ENCODE peak calls at places on chromosomes 6 and 20, in eight cellular contexts. L, U, V, G, W, T, S and K are unnamed samples.

GRCh38 chr6:129621252-129621651 is 88.7 kb downstream of the ARHGAP18 start:
- DNase-seq in L (no peak), U (no peak), V (peak; percentile 16), G (no peak), W (peak; percentile 54), T (peak; percentile 34), S (peak; percentile 11), K (no peak)

GRCh38 chr6:28864321-28864923 is 59.4 kb downstream of the TRIM27 start:
- DNase-seq in L (no peak), U (no peak), V (no peak), G (peak; percentile 1), W (no peak), T (no peak), S (no peak), K (no peak)

GRCh38 chr6:68054776-68055175 is 580.3 kb upstream of the ADGRB3 start:
- DNase-seq in L (peak; percentile 40), U (peak; percentile 20), V (no peak), G (no peak), W (no peak), T (no peak), S (no peak), K (no peak)

GRCh38 chr6:137307163-137307851 is 88.1 kb upstream of the IFNGR1 start:
- DNase-seq in L (no peak), U (no peak), V (peak; percentile 10), G (no peak), W (no peak), T (no peak), S (no peak), K (no peak)

GRCh38 chr20:17023811-17024210 is 203.0 kb upstream of the PCSK2 start:
- DNase-seq in L (no peak), U (no peak), V (no peak), G (no peak), W (no peak), T (no peak), S (no peak), K (peak; percentile 27)

GRCh38 chr6:108961985-108962384 is 113.8 kb downstream of the ARMC2 start:
- DNase-seq in L (peak; percentile 75), U (peak; percentile 91), V (no peak), G (peak; percentile 32), W (no peak), T (no peak), S (no peak), K (no peak)

GRCh38 chr20:40008177-40008576 is 680.9 kb downstream of the MAFB start:
- DNase-seq in L (no peak), U (peak; percentile 10), V (no peak), G (no peak), W (no peak), T (no peak), S (no peak), K (no peak)

GRCh38 chr20:13700761-13701160 is 62.0 kb upstream of the TASP1 start:
- DNase-seq in L (no peak), U (no peak), V (no peak), G (no peak), W (no peak), T (no peak), S (no peak), K (no peak)

GRCh38 chr6:54419885-54420284 is 111.6 kb downstream of the TINAG start:
- DNase-seq in L (peak; percentile 89), U (peak; percentile 88), V (no peak), G (peak; percentile 73), W (no peak), T (no peak), S (no peak), K (no peak)

GRCh38 chr6:95417856-95418255 is 159.5 kb upstream of the MANEA start:
- DNase-seq in L (no peak), U (no peak), V (no peak), G (no peak), W (no peak), T (no peak), S (no peak), K (peak; percentile 39)

GRCh38 chr20:10508060-10508459 is 73.0 kb downstream of the SLX4IP start:
- DNase-seq in L (no peak), U (peak; percentile 53), V (no peak), G (no peak), W (no peak), T (no peak), S (no peak), K (no peak)

GRCh38 chr6:132300323-132300949 is 100.8 kb downstream of the MOXD1 start:
- DNase-seq in L (peak; percentile 24), U (peak; percentile 68), V (peak; percentile 82), G (no peak), W (peak; percentile 58), T (no peak), S (no peak), K (no peak)

GRCh38 chr6:722608-723007 is 29.7 kb upstream of the EXOC2 start:
- DNase-seq in L (no peak), U (peak; percentile 85), V (peak; percentile 32), G (peak; percentile 25), W (no peak), T (no peak), S (no peak), K (no peak)